ENCODE peak calls at places on chromosome 1, in five cellular contexts. G is endothelial cell of umbilical vein; J is aorta; M is CD4-positive, alpha-beta memory T cell; N is bronchial epithelial cell. H is an unnamed sample. For H3K36me3, the result is how much of the 10 kb centered on the place peaks cover.

GRCh38 chr1:215052656-215053055 is 29.9 kb upstream of the KCNK2 start:
- DNase-seq in J (no peak), M (no peak), N (no peak), G (no peak), H (no peak)

GRCh38 chr1:172144445-172145060 is 275.9 kb upstream of the C1orf105 start:
- DNase-seq in M (no peak), G (peak), N (no peak), J (peak), H (peak)

GRCh38 chr1:203274603-203275381 is 30.5 kb upstream of the BTG2 start:
- DNase-seq in N (peak), M (no peak), G (no peak), J (peak), H (no peak)

GRCh38 chr1:217343907-217344306 is 287.0 kb downstream of the GPATCH2 start:
- DNase-seq in J (no peak), G (no peak), N (no peak), M (no peak), H (no peak)

GRCh38 chr1:210723646-210724045 is 394.9 kb downstream of the HHAT start:
- DNase-seq in J (no peak), G (no peak), M (no peak), N (no peak), H (no peak)

GRCh38 chr1:67166196-67166595 is at the start of gene IL23R:
- DNase-seq in M (peak), G (no peak), J (no peak), N (no peak), H (no peak)

GRCh38 chr1:208088319-208088718 is 155.9 kb downstream of the PLXNA2 start:
- DNase-seq in G (no peak), M (no peak), N (no peak), J (no peak), H (no peak)

GRCh38 chr1:2803086-2803930 is 1.8 kb upstream of the TTC34 start:
- DNase-seq in G (no peak), J (peak), N (no peak), M (no peak), H (peak)

GRCh38 chr1:12186277-12186985 is 19.6 kb downstream of the TNFRSF1B start:
- DNase-seq in G (no peak), M (no peak), N (no peak), J (no peak), H (peak)

GRCh38 chr1:221016757-221017156 is 137.5 kb downstream of the HLX start:
- DNase-seq in J (no peak), N (no peak), M (no peak), G (no peak), H (no peak)

GRCh38 chr1:55445416-55445815 is 230.3 kb upstream of the USP24 start:
- DNase-seq in M (no peak), N (no peak), G (no peak), J (no peak), H (no peak)

GRCh38 chr1:227131193-227131592 is 187.1 kb downstream of the CDC42BPA start:
- DNase-seq in M (no peak), J (no peak), G (peak), N (peak), H (no peak)

GRCh38 chr1:184524248-184524647 is 137.4 kb downstream of the C1orf21 start:
- DNase-seq in M (no peak), J (no peak), N (peak), G (no peak), H (no peak)

GRCh38 chr1:232629250-232630046 is 485 bp downstream of the SIPA1L2 start:
- DNase-seq in N (no peak), G (peak), J (peak), M (no peak), H (peak)

GRCh38 chr1:54046671-54047383 is 6.2 kb downstream of the TMEM59 start:
- DNase-seq in N (no peak), G (peak), J (no peak), M (no peak), H (no peak)

GRCh38 chr1:182783068-182783467 is 6.5 kb upstream of the NPL start:
- DNase-seq in J (no peak), N (no peak), M (no peak), G (no peak), H (no peak)

GRCh38 chr1:110859062-110859461 is 13.9 kb upstream of the CD53 start:
- DNase-seq in J (no peak), M (no peak), G (no peak), N (no peak), H (no peak)

GRCh38 chr1:42765832-42766722 is 751 bp downstream of the P3H1 start:
- DNase-seq in G (peak), N (peak), M (peak), J (no peak), H (no peak)

GRCh38 chr1:185213086-185213485 is 56.1 kb downstream of the SWT1 start:
- DNase-seq in J (no peak), N (no peak), M (no peak), G (no peak), H (no peak)

GRCh38 chr1:47745725-47746609 is 251.2 kb downstream of the TRABD2B start:
- DNase-seq in N (no peak), J (no peak), M (no peak), G (no peak), H (no peak)

GRCh38 chr1:15218287-15219279 is 28.4 kb upstream of the FHAD1 start:
- DNase-seq in G (peak), J (no peak), M (no peak), N (peak), H (no peak)

GRCh38 chr1:56142301-56142700 is 437.1 kb downstream of the PLPP3 start:
- DNase-seq in M (no peak), J (no peak), N (no peak), G (no peak), H (no peak)

GRCh38 chr1:184911103-184911502 is 63.2 kb downstream of the NIBAN1 start:
- DNase-seq in J (no peak), G (no peak), N (no peak), M (no peak), H (no peak)

GRCh38 chr1:78101514-78101913 is 55.7 kb downstream of the GIPC2 start:
- DNase-seq in M (no peak), G (peak), J (no peak), N (peak), H (peak)

GRCh38 chr1:117815926-117816325 is 113.5 kb downstream of the GDAP2 start:
- DNase-seq in M (no peak), G (peak), J (no peak), N (no peak), H (no peak)

GRCh38 chr1:39751595-39751994 is 12.9 kb downstream of the PPIE start:
- DNase-seq in J (no peak), M (no peak), N (no peak), G (no peak), H (no peak)

GRCh38 chr1:85041793-85042192 is 6.5 kb downstream of the MCOLN3 start:
- DNase-seq in N (no peak), J (no peak), M (no peak), G (no peak), H (no peak)

GRCh38 chr1:12398479-12398878 is 168.6 kb downstream of the VPS13D start:
- DNase-seq in G (no peak), N (no peak), J (no peak), M (no peak), H (no peak)

GRCh38 chr1:241311056-241311746 is 45.8 kb downstream of the RGS7 start:
- DNase-seq in M (no peak), G (no peak), N (no peak), J (no peak), H (no peak)

GRCh38 chr1:201085902-201086735 is 26.1 kb downstream of the CACNA1S start:
- DNase-seq in N (peak), G (peak), J (peak), M (no peak), H (peak)

GRCh38 chr1:9399510-9400424 is 107.1 kb downstream of the SPSB1 start:
- DNase-seq in M (peak), G (peak), N (no peak), J (peak), H (no peak)

GRCh38 chr1:93769767-93770166 is 88.1 kb upstream of the BCAR3 start:
- DNase-seq in M (no peak), J (no peak), G (no peak), N (no peak), H (no peak)

GRCh38 chr1:7062346-7063061 is 277.2 kb downstream of the CAMTA1 start:
- DNase-seq in M (no peak), G (no peak), N (no peak), J (no peak), H (no peak)

GRCh38 chr1:161728376-161729226 is 7.3 kb downstream of the FCRLB start:
- DNase-seq in N (no peak), M (no peak), J (no peak), G (no peak), H (no peak)

GRCh38 chr1:100921110-100921706 is 25.3 kb downstream of the SLC30A7 start:
- DNase-seq in N (peak), J (no peak), M (no peak), G (peak), H (no peak)

GRCh38 chr1:29332204-29332603 is 95.9 kb downstream of the PTPRU start:
- DNase-seq in M (no peak), G (peak), N (peak), J (no peak), H (no peak)

GRCh38 chr1:212224102-212224501 is 61.1 kb upstream of the PPP2R5A start:
- DNase-seq in M (no peak), J (no peak), N (no peak), G (no peak), H (no peak)

GRCh38 chr1:241762713-241763339 is 85.2 kb upstream of the EXO1 start:
- DNase-seq in J (no peak), M (no peak), G (no peak), N (no peak), H (no peak)

GRCh38 chr1:119674110-119674509 is 26.0 kb upstream of the ZNF697 start:
- DNase-seq in G (peak), M (no peak), N (peak), J (no peak), H (no peak)

GRCh38 chr1:154208677-154209390 is 2.7 kb upstream of the CFAP141 start:
- DNase-seq in N (no peak), G (no peak), M (no peak), J (peak), H (no peak)
- H3K36me3 ChIP-seq in N (under half), G (under half), M (half or more), J (under half), H (under half)

DNA sequence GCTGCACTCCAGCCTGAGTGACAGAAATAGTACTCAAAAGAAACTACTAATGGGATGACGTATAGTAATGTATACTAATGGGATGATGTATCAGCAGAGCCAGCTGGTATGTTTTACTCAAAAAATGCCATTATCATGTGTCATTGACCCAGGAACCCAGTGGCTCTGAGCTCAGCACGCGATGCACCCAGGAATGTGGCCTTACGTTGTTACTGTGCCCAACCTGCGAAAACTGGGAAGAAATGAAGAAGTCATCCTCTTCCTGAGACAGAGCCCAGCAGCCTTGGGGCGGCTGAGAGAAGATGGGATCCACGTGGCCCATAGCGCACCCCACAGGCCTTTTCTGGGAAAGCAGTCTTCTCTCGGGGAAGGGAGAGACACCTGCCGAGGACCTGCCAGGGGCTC is 8.8 kb downstream of the UBE2J2 start:
- DNase-seq in N (peak), J (no peak), G (peak), M (peak), H (no peak)
- H3K36me3 ChIP-seq in N (under half), J (under half), G (under half), M (under half), H (under half)

DNA sequence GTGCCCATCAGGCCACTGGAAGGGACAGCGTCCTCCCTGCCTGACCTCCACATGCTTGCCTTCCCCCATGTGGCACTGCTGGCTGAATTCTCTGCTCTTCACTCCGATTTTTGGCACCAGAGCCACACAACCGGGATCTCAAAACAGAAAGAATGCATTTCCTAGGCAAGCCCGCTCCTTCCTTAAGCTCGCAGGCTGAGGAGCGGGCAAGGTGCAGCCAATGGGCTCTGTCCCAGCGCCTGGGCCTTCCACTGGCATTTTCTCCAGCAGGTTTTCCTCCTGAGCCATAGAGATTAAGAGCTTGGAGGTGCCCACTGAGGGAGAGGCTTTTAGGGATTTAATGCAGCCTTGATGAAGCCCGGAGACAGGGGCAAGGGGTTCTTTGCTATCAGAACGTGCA is 158.0 kb downstream of the IGSF21 start:
- DNase-seq in M (no peak), N (no peak), G (no peak), J (no peak), H (no peak)
- H3K36me3 ChIP-seq in M (under half), N (under half), G (under half), J (under half), H (under half)

GRCh38 chr1:228399531-228400236 is 7.0 kb downstream of the TRIM11 start:
- DNase-seq in M (no peak), G (no peak), J (no peak), N (no peak), H (peak)

GRCh38 chr1:228398741-228399461 is 7.7 kb downstream of the TRIM11 start:
- DNase-seq in M (no peak), G (no peak), J (no peak), N (no peak), H (peak)

GRCh38 chr1:228397454-228397786 is 9.2 kb downstream of the TRIM11 start:
- DNase-seq in M (no peak), G (no peak), N (no peak), J (no peak), H (no peak)

GRCh38 chr1:228396770-228397453 is 9.7 kb downstream of the TRIM11 start:
- DNase-seq in J (no peak), M (no peak), N (no peak), G (no peak), H (no peak)

GRCh38 chr1:228397966-228398365 is 8.7 kb downstream of the TRIM11 start:
- DNase-seq in G (no peak), M (no peak), J (no peak), N (no peak), H (peak)
- H3K36me3 ChIP-seq in G (under half), M (half or more), J (under half), N (under half), H (under half)

GRCh38 chr1:41022424-41022823 is 899 bp upstream of the SLFNL1 start:
- DNase-seq in M (no peak), N (no peak), G (no peak), J (no peak), H (no peak)

GRCh38 chr1:41024953-41025352 is 3.4 kb upstream of the SLFNL1 start:
- DNase-seq in J (no peak), G (no peak), N (no peak), M (no peak), H (no peak)

GRCh38 chr1:41025979-41026819 is 4.7 kb upstream of the SLFNL1 start:
- DNase-seq in M (no peak), G (no peak), J (no peak), N (no peak), H (no peak)

GRCh38 chr1:41021526-41022308 is at the start of gene SLFNL1:
- DNase-seq in J (no peak), N (no peak), M (no peak), G (no peak), H (no peak)

DNA sequence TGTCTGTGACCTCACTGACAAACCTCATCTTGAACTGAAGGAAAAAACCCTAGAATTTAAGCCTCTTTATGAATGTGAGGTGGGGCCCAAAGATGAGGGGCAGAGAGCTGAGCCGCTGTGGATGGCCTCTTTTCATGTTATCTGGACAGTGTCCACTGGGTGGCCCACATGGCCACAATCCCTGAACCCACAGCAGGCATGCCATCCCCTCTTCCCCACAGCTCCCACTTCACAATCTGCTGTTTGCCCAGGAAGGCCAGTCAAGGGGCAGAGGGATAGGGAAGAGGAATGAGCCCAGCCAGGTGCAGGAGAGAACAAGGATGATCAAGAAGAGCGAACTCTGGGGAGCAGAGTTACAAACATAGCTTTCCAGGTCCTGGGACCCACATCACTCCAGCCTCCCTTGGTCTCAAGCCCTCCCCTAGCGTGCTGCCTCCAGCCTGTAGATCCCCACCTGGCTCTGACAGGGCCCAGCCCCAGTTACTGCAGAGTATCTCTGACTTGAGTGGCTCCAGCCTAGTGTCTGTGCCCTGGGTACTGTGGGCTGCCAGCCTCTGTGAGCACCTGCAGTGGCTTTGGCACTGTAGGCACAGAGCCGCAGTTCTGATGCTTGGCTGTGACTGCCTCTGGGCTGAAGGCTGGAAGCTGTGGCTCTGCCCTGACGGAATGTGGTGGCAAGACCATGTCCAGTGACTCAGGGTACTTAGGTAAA is 1.9 kb upstream of the SLFNL1 start:
- DNase-seq in N (no peak), J (no peak), G (no peak), M (no peak), H (no peak)
- H3K36me3 ChIP-seq in N (under half), J (under half), G (under half), M (under half), H (under half)

DNA sequence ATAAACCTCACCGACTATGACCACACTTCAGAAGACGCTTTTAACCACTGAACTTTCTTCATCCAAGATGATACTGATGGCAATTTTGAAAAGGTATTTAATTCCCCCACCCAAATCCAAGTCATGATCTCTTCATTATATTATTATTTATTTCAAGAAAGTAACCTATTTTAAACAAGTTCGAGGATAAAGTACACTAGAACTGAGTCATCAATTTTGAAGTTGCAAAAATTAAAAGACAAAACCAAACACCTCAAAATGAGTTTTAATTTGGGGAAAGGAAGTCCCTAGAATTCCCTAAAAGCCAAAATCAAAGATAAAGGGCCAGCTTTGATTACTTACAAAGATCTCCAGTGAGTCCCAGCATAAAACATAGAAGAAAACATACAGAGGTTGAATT is 55.4 kb upstream of the RAP1GAP start:
- DNase-seq in J (no peak), G (no peak), N (no peak), M (no peak), H (no peak)
- H3K36me3 ChIP-seq in J (under half), G (under half), N (under half), M (under half), H (under half)

DNA sequence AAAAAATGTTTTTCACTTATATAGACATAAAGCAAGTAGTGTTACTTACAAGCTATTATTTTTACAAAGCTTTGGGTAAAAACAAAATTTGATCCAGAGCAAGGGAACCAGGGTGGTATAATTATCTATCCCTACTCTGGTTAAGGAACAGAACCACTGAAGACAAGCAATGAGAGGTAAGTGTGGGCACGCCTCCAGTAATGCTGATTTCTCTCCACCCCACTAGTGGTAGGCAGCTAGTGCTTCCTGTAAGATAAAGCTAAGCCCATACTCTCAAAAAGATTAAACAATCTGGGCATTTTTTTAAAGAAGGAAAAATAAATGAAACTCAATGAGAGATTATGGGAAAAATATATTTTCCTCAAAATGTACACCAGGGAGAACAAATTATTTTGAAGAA is 22.1 kb downstream of the TFB2M start:
- DNase-seq in G (no peak), J (no peak), N (no peak), M (no peak), H (no peak)
- H3K36me3 ChIP-seq in G (under half), J (under half), N (under half), M (under half), H (under half)

DNA sequence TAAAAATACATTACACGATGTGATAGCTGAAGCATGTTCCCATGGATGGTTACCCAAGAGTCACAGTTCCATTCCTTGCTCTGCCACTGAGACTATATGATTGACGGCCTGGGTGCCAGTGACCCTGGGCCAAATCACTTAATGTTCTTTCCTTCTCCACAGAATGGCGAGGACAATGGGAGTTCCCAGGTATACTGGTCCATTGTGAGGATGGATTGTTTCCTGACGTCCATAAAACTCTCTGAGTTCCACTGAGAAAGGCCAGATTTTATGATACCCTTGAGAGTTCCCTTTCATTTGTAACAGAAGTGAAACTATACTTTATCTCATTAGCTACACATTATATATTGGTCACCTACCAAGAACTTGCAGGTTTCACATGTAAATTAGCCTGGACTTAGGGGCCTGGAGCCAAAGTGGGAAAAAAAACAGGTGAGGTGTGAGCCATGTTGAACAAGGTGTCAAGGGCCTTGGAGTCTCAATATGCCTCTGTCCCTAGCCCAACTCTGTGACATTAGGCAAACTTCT is 502.2 kb upstream of the DAB1 start:
- DNase-seq in N (no peak), J (no peak), M (no peak), G (no peak), H (no peak)
- H3K36me3 ChIP-seq in N (under half), J (under half), M (under half), G (under half), H (under half)

GRCh38 chr1:26752519-26752918 is 35.2 kb upstream of the PIGV start:
- DNase-seq in M (no peak), N (no peak), G (peak), J (no peak), H (no peak)
- H3K36me3 ChIP-seq in M (under half), N (under half), G (under half), J (under half), H (under half)

GRCh38 chr1:24923485-24924113 is 6.5 kb downstream of the RUNX3 start:
- DNase-seq in M (peak), G (no peak), J (no peak), N (no peak), H (no peak)
- H3K36me3 ChIP-seq in M (half or more), G (under half), J (under half), N (under half), H (under half)

H was measured in right lobe of liver.